ENCODE peak calls at places on chromosomes 7 and 10, in six cellular contexts. A is OCI-LY7, Q is adrenal gland, K is PC-3, H is fibroblast of lung, Y is mucosa of descending colon. S is an unnamed sample. For H3K4me1, the result is how much of the 10 kb centered on the place peaks cover.

GRCh38 chr10:132898391-132899053 is 43.8 kb downstream of the CFAP46 start:
- DNase-seq in A (no peak), Q (peak), K (no peak), H (no peak), Y (peak), S (no peak)

GRCh38 chr7:100745184-100745583 is 11.8 kb downstream of the ZAN start:
- DNase-seq in A (no peak), Q (peak), K (no peak), H (peak), Y (no peak), S (no peak)

GRCh38 chr7:158783595-158783994 is 45.7 kb downstream of the ESYT2 start:
- DNase-seq in A (no peak), Q (no peak), K (peak), H (no peak), Y (no peak), S (no peak)

GRCh38 chr7:45922810-45923209 is 1.7 kb upstream of the IGFBP3 start:
- DNase-seq in A (peak), Q (no peak), K (peak), H (peak), Y (no peak), S (no peak)

GRCh38 chr7:45053401-45053800 is 35.4 kb downstream of the NACAD start:
- DNase-seq in A (no peak), Q (no peak), K (no peak), H (no peak), Y (no peak), S (no peak)

GRCh38 chr7:27339478-27339877 is 96.9 kb downstream of the EVX1 start:
- DNase-seq in A (no peak), Q (peak), K (peak), H (no peak), Y (no peak), S (no peak)

GRCh38 chr7:44400033-44400511 is 74.7 kb upstream of the CAMK2B start:
- DNase-seq in A (no peak), Q (no peak), K (no peak), H (no peak), Y (no peak), S (no peak)

GRCh38 chr10:129914960-129915359 is 49.1 kb downstream of the EBF3 start:
- DNase-seq in A (no peak), Q (no peak), K (no peak), H (no peak), Y (no peak), S (no peak)

GRCh38 chr10:121608669-121609190 is 10.5 kb upstream of the FGFR2 start:
- DNase-seq in A (peak), Q (peak), K (peak), H (no peak), Y (peak), S (no peak)

GRCh38 chr10:13346280-13346819 is 1.7 kb downstream of the SEPHS1 start:
- DNase-seq in A (no peak), Q (peak), K (peak), H (peak), Y (no peak), S (no peak)

GRCh38 chr10:44962870-44963738 is 3.5 kb downstream of the RASSF4 start:
- DNase-seq in A (peak), Q (no peak), K (no peak), H (no peak), Y (no peak), S (no peak)

GRCh38 chr7:4111166-4111565 is 570.9 kb upstream of the FOXK1 start:
- DNase-seq in A (no peak), Q (no peak), K (no peak), H (no peak), Y (no peak), S (no peak)

GRCh38 chr7:97871659-97872024 is 566 bp downstream of the ASNS start:
- DNase-seq in A (peak), Q (no peak), K (peak), H (no peak), Y (no peak), S (no peak)

GRCh38 chr10:112915590-112916572 is 34.2 kb upstream of the TCF7L2 start:
- DNase-seq in A (no peak), Q (no peak), K (peak), H (peak), Y (peak), S (no peak)

GRCh38 chr10:126252884-126253612 is 135.2 kb downstream of the ADAM12 start:
- DNase-seq in A (no peak), Q (peak), K (peak), H (peak), Y (no peak), S (no peak)

GRCh38 chr7:27207348-27207985 is 7.6 kb upstream of the HOXA13 start:
- DNase-seq in A (no peak), Q (no peak), K (no peak), H (no peak), Y (no peak), S (no peak)

GRCh38 chr10:132539894-132540293 is 2.3 kb downstream of the INPP5A start:
- DNase-seq in A (no peak), Q (peak), K (peak), H (peak), Y (no peak), S (no peak)

GRCh38 chr7:23930312-23930711 is 220.3 kb downstream of the STK31 start:
- DNase-seq in A (no peak), Q (no peak), K (no peak), H (no peak), Y (no peak), S (no peak)

GRCh38 chr10:12832096-12832495 is 169.4 kb downstream of the CCDC3 start:
- DNase-seq in A (no peak), Q (no peak), K (no peak), H (no peak), Y (no peak), S (no peak)

GRCh38 chr7:73972614-73973013 is 55.4 kb upstream of the ELN start:
- DNase-seq in A (no peak), Q (no peak), K (no peak), H (no peak), Y (no peak), S (no peak)

GRCh38 chr7:73738220-73738611 is 386 bp downstream of the ABHD11 start:
- DNase-seq in A (peak), Q (peak), K (peak), H (peak), Y (peak), S (no peak)

GRCh38 chr10:63267414-63268138 is 134.4 kb downstream of the NRBF2 start:
- DNase-seq in A (peak), Q (no peak), K (peak), H (peak), Y (no peak), S (no peak)

GRCh38 chr7:12765431-12766100 is 78.1 kb downstream of the ARL4A start:
- DNase-seq in A (no peak), Q (no peak), K (no peak), H (peak), Y (no peak), S (no peak)

GRCh38 chr10:4775808-4776207 is 50.2 kb upstream of the AKR1E2 start:
- DNase-seq in A (no peak), Q (no peak), K (peak), H (peak), Y (no peak), S (no peak)

GRCh38 chr7:41655470-41655869 is 47.4 kb downstream of the INHBA start:
- DNase-seq in A (no peak), Q (no peak), K (no peak), H (no peak), Y (no peak), S (no peak)

GRCh38 chr10:74825033-74825370 is 1.4 kb upstream of the KAT6B start:
- DNase-seq in A (peak), Q (peak), K (no peak), H (no peak), Y (peak), S (no peak)

GRCh38 chr10:110629680-110630191 is 14.4 kb upstream of the RBM20 start:
- DNase-seq in A (no peak), Q (no peak), K (peak), H (peak), Y (no peak), S (no peak)

GRCh38 chr7:104267701-104268368 is 60.0 kb upstream of the ORC5 start:
- DNase-seq in A (peak), Q (no peak), K (peak), H (peak), Y (no peak), S (no peak)

GRCh38 chr7:37923996-37924395 is 3.6 kb downstream of the EPDR1 start:
- DNase-seq in A (no peak), Q (no peak), K (no peak), H (peak), Y (no peak), S (no peak)

GRCh38 chr7:78022165-78022564 is 223.6 kb downstream of the PHTF2 start:
- DNase-seq in A (no peak), Q (no peak), K (no peak), H (no peak), Y (no peak), S (no peak)

GRCh38 chr7:78024591-78024990 is 226.0 kb downstream of the PHTF2 start:
- DNase-seq in A (no peak), Q (no peak), K (no peak), H (no peak), Y (no peak), S (no peak)

GRCh38 chr7:78020131-78020873 is 221.7 kb downstream of the PHTF2 start:
- DNase-seq in A (peak), Q (peak), K (peak), H (peak), Y (no peak), S (no peak)

GRCh38 chr7:78020874-78021249 is 222.3 kb downstream of the PHTF2 start:
- DNase-seq in A (no peak), Q (no peak), K (no peak), H (no peak), Y (no peak), S (no peak)

DNA sequence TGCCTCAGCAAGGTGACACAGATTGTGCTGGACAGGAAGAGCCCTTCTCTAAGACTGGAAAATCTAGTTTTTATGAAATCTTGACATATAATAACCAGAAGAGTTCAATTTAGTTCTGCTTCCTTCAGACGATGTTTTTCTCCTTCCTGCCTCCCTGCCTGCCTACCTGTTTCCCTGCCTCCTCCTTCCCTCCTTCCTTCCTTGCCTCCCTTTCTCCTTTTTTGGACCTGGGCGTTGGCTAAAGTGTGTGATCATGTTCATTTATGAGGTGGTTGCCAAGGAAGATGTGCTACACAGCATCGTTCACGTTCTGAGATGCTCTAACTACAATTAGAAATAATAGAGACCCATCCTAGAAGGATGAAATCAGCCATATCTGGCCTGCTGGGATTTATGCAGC is 224.6 kb downstream of the PHTF2 start:
- DNase-seq in A (no peak), Q (no peak), K (no peak), H (no peak), Y (no peak), S (no peak)
- TF ChIP-seq CTCF in A (no peak), Q (no peak), K (no peak), H (no peak), Y (no peak), S (no peak)

GRCh38 chr7:156703773-156704482 is 63.4 kb downstream of the RNF32 start:
- DNase-seq in A (peak), Q (no peak), K (no peak), H (no peak), Y (no peak), S (no peak)

GRCh38 chr7:156703209-156703608 is 62.6 kb downstream of the RNF32 start:
- DNase-seq in A (no peak), Q (peak), K (no peak), H (no peak), Y (no peak), S (no peak)

DNA sequence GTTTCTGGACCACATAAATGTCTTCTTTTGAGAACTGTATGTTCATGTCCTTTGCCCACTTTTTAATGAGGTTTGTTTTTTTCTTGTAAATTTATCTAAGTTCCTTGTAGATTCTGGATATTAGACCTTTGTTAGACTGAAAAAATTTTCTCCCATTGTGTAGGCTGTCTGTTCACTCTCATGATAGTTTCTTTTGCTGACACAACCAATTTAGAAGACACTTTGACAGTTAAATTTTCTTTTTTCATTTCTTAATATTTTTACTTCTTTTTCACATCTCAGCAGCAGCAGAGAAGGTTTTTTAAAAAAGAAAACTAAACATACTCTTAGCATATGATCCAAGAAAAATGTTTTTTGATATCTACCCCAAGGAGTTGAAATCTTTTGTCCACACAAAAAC is 61.8 kb downstream of the RNF32 start:
- DNase-seq in A (no peak), Q (no peak), K (no peak), H (no peak), Y (no peak), S (no peak)
- H3K4me1 ChIP-seq in A (under half), Q (under half), K (under half), H (under half), Y (under half), S (under half)

GRCh38 chr10:77637474-77637985 is at the start of gene KCNMA1:
- DNase-seq in A (no peak), Q (no peak), K (peak), H (peak), Y (no peak), S (no peak)
- TF ChIP-seq CTCF in A (no peak), Q (no peak), K (no peak), H (no peak), Y (no peak), S (peak)

GRCh38 chr10:5888352-5888751 is 1.3 kb downstream of the ANKRD16 start:
- DNase-seq in A (peak), Q (no peak), K (peak), H (peak), Y (no peak), S (no peak)
- H3K4me1 ChIP-seq in A (under half), Q (under half), K (under half), H (under half), Y (under half), S (under half)

S was measured in esophagus squamous epithelium.